ENCODE peak calls at places on chromosome 20, in five cellular contexts. Z is hepatocyte, F is SK-N-SH, A is neural progenitor cell, P is PC-3. Y is an unnamed sample. For H3K9me3 and H3K79me2, the result is how much of the 10 kb centered on the place peaks cover.

GRCh38 chr20:38242848-38243449 is 17.6 kb downstream of the KIAA1755 start:
- DNase-seq in Z (no peak), F (peak), A (peak), P (peak), Y (peak)

GRCh38 chr20:21714297-21715192 is 9.1 kb downstream of the PAX1 start:
- DNase-seq in Z (no peak), F (no peak), A (peak), P (no peak), Y (no peak)

GRCh38 chr20:62298577-62299249 is 4.1 kb upstream of the ADRM1 start:
- DNase-seq in Z (no peak), F (no peak), A (no peak), P (no peak), Y (no peak)

GRCh38 chr20:21183722-21184121 is 57.8 kb downstream of the KIZ start:
- DNase-seq in Z (peak), F (no peak), A (no peak), P (peak), Y (no peak)

GRCh38 chr20:6045566-6045965 is 8.3 kb downstream of the LRRN4 start:
- DNase-seq in Z (no peak), F (no peak), A (no peak), P (no peak), Y (no peak)

GRCh38 chr20:47465335-47466090 is 36.2 kb upstream of the NCOA3 start:
- DNase-seq in Z (no peak), F (no peak), A (no peak), P (no peak), Y (no peak)

GRCh38 chr20:4869290-4870193 is 131.8 kb downstream of the SLC23A2 start:
- DNase-seq in Z (peak), F (no peak), A (no peak), P (peak), Y (no peak)

GRCh38 chr20:48668451-48668946 is 159.3 kb downstream of the PREX1 start:
- DNase-seq in Z (no peak), F (peak), A (no peak), P (no peak), Y (no peak)

GRCh38 chr20:25195962-25196700 is 619 bp downstream of the ENTPD6 start:
- DNase-seq in Z (peak), F (no peak), A (peak), P (peak), Y (no peak)

GRCh38 chr20:7851031-7851490 is 89.2 kb downstream of the HAO1 start:
- DNase-seq in Z (no peak), F (no peak), A (no peak), P (peak), Y (no peak)

GRCh38 chr20:23641936-23642751 is 4.4 kb upstream of the CST3 start:
- DNase-seq in Z (peak), F (no peak), A (no peak), P (peak), Y (no peak)

GRCh38 chr20:19903168-19903676 is 113.9 kb upstream of the NAA20 start:
- DNase-seq in Z (peak), F (no peak), A (no peak), P (no peak), Y (peak)

GRCh38 chr20:22862645-22863230 is 172.4 kb upstream of the SSTR4 start:
- DNase-seq in Z (no peak), F (no peak), A (no peak), P (peak), Y (no peak)

GRCh38 chr20:32326507-32326851 is 31.7 kb upstream of the ASXL1 start:
- DNase-seq in Z (peak), F (no peak), A (no peak), P (peak), Y (no peak)

GRCh38 chr20:24870876-24871275 is 78.2 kb upstream of the CST7 start:
- DNase-seq in Z (no peak), F (no peak), A (no peak), P (no peak), Y (peak)

GRCh38 chr20:61969806-61970205 is 95.9 kb downstream of the TAF4 start:
- DNase-seq in Z (no peak), F (no peak), A (no peak), P (no peak), Y (no peak)

GRCh38 chr20:60652615-60653014 is 599.4 kb upstream of the CDH4 start:
- DNase-seq in Z (no peak), F (no peak), A (no peak), P (no peak), Y (no peak)

GRCh38 chr20:54078296-54078695 is 7.9 kb upstream of the BCAS1 start:
- DNase-seq in Z (no peak), F (no peak), A (no peak), P (no peak), Y (peak)

GRCh38 chr20:49572857-49573256 is 4.9 kb upstream of the PTGIS start:
- DNase-seq in Z (no peak), F (no peak), A (peak), P (no peak), Y (no peak)

GRCh38 chr20:11687546-11688292 is 230.0 kb upstream of the BTBD3 start:
- DNase-seq in Z (peak), F (no peak), A (no peak), P (peak), Y (no peak)

GRCh38 chr20:34861386-34862084 is 11.1 kb downstream of the GGT7 start:
- DNase-seq in Z (no peak), F (no peak), A (no peak), P (peak), Y (no peak)

GRCh38 chr20:2840967-2841531 is 504 bp downstream of the VPS16 start:
- DNase-seq in Z (peak), F (peak), A (peak), P (peak), Y (peak)

GRCh38 chr20:56350842-56351241 is 7.9 kb upstream of the FAM210B start:
- DNase-seq in Z (no peak), F (no peak), A (no peak), P (no peak), Y (no peak)

GRCh38 chr20:9126527-9126926 is 57.6 kb downstream of the PLCB4 start:
- DNase-seq in Z (no peak), F (no peak), A (no peak), P (no peak), Y (no peak)

GRCh38 chr20:46348231-46348803 is 40.0 kb upstream of the CDH22 start:
- DNase-seq in Z (peak), F (no peak), A (peak), P (no peak), Y (no peak)

GRCh38 chr20:49132995-49133451 is 55.1 kb downstream of the STAU1 start:
- DNase-seq in Z (peak), F (peak), A (peak), P (peak), Y (peak)

GRCh38 chr20:29689411-29690225 is 1567.8 kb upstream of the DEFB115 start:
- DNase-seq in Z (no peak), F (peak), A (no peak), P (peak), Y (no peak)
- H3K9me3 ChIP-seq in Z (under half), F (under half), A (under half), P (under half), Y (under half)

GRCh38 chr20:16929756-16930155 is 181.6 kb downstream of the OTOR start:
- DNase-seq in Z (no peak), F (no peak), A (no peak), P (peak), Y (no peak)
- TF ChIP-seq EZH2phosphoT487 in Z (no peak), F (no peak), A (no peak), P (no peak), Y (no peak)

DNA sequence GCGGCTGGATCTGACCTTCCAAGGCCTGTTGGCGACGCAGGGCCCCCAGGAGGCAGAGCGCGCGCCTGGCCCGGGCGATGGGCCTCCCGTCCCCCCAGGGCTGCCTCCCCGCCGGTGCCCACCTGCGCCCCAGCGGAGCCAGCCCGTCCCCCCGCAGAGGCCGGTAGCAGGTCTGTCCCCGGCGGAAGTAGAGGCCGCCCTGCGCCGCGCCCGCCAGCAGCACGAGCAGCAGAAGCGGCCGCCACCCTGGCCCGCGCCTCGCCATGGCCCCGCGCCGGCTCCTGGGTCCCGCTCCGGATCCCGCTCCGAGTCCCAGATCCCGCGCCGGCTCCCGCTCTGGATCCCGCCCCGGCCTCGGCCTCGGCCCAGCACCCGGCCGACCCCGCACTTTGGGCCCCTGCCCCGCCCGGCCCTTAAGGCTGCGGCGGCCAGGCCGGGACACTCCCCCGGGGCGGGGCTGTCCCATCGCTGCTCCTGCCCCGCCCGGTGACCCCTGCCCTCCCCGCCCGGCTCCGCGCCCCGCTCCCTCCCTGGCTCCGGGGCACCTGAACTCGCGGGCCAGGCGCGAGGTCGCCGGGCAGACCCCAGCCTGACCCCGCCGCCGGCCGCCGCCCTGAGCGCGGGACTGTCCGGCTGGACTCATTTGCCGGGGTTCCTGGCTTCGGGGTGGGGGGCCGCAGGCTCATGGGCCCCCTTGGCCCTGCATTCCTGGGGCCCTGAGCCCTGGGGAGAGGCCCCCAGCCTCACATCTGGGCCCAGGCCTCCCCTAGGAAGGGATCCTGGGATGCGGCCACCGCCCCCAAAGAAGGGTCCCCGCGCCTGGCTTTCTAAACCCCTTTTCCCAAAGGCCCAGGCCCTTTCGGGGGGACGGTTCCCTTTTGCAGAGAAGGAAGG is at the start of gene CTSZ:
- DNase-seq in Z (peak), F (no peak), A (peak), P (peak), Y (peak)
- H3K79me2 ChIP-seq in Z (under half), F (under half), A (under half), P (under half), Y (under half)

GRCh38 chr20:39263076-39263475 is 300.9 kb downstream of the DHX35 start:
- DNase-seq in Z (no peak), F (no peak), A (no peak), P (peak), Y (no peak)
- H3K9me3 ChIP-seq in Z (under half), F (under half), A (under half), P (under half), Y (under half)

DNA sequence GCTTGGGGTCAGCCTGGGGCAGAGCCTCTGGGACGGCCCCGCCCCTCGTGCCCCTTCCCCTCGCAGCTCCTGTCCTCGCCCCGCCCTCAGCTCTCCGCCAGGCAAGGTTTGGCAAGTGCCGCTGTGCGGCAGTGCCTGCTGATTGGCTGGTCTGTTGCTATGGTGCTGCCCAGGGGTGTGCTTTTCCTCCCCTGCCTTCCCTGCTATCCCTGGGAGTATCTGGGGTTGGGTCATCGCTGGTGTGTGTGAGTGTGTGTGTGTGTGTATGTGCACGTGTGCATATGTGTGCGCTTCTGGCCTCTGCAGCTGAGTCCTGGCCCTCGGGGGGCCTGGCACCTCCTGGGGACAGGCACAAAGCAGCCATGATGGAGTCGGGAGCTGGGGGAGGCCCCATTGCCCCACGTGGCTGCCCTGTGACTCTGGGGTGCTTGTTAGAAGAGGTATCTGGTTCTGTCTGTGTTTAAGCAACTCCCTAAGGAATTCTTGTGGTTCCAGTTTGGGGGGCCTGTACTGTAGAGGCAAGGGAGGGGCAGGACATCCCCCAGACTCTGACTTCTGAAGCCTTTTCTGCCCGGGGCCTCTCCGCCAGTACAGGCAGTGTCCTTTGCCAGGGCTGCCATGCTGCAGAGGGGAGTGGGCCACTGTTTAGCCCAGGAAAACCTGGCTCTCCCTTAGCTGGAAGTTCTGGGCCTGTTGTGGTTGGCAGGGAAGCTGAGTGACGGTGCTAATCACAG is 6.9 kb downstream of the RTEL1 start:
- DNase-seq in Z (no peak), F (peak), A (peak), P (no peak), Y (no peak)
- TF ChIP-seq EZH2phosphoT487 in Z (no peak), F (no peak), A (no peak), P (no peak), Y (no peak)

DNA sequence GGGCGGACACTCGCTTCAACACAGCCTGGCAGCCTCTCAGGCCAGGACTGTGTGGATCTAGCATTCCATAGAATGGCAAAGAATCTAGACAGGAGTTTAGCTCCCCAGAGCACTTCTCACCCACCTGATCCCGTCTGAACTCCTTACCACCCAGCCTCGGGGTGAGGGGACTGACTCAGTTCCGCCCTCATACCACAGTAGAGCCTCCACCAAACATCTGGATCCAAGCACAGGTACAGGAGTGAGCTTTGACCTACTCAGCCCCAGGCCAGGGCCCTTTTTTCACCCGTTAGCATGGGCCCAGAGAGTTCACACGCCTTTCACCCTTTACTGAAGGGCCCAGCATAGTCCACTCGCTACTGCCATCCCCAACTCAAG is 715 bp downstream of the PSMF1 start:
- DNase-seq in Z (no peak), F (no peak), A (no peak), P (peak), Y (peak)
- H3K79me2 ChIP-seq in Z (half or more), F (half or more), A (half or more), P (half or more), Y (half or more)

GRCh38 chr20:15938847-15939246 is 634.4 kb downstream of the KIF16B start:
- DNase-seq in Z (no peak), F (no peak), A (no peak), P (no peak), Y (no peak)
- H3K9me3 ChIP-seq in Z (under half), F (under half), A (under half), P (under half), Y (under half)

GRCh38 chr20:63624486-63624885 is 2.4 kb downstream of the GMEB2 start:
- DNase-seq in Z (peak), F (no peak), A (peak), P (no peak), Y (no peak)
- TF ChIP-seq EZH2phosphoT487 in Z (no peak), F (no peak), A (no peak), P (no peak), Y (no peak)

Y was measured in OCI-LY7.